ENCODE peak calls at places on chromosomes 5 and 9, in five cellular contexts. One of them, this sample, is unnamed.

GRCh38 chr5:128035689-128036088 is 47.9 kb upstream of the SLC12A2 start:
- DNase-seq in sigmoid colon: no peak
- DNase-seq in transverse colon: no peak
- DNase-seq in cardiac fibroblast: no peak
- DNase-seq in suprapubic skin: no peak
- DNase-seq in this sample: no peak

GRCh38 chr9:120175031-120175430 is 404.9 kb downstream of the CDK5RAP2 start:
- DNase-seq in cardiac fibroblast: no peak
- DNase-seq in transverse colon: no peak
- DNase-seq in sigmoid colon: no peak
- DNase-seq in suprapubic skin: no peak
- DNase-seq in this sample: no peak

GRCh38 chr9:88418715-88419540 is 30.7 kb downstream of the SPIN1 start:
- DNase-seq in transverse colon: no peak
- DNase-seq in sigmoid colon: no peak
- DNase-seq in suprapubic skin: no peak
- DNase-seq in cardiac fibroblast: peak
- DNase-seq in this sample: no peak

GRCh38 chr5:168752012-168752411 is 172.8 kb upstream of the PANK3 start:
- DNase-seq in suprapubic skin: peak
- DNase-seq in transverse colon: no peak
- DNase-seq in cardiac fibroblast: no peak
- DNase-seq in sigmoid colon: no peak
- DNase-seq in this sample: no peak

GRCh38 chr9:72984990-72985389 is 32.1 kb upstream of the ALDH1A1 start:
- DNase-seq in sigmoid colon: peak
- DNase-seq in suprapubic skin: no peak
- DNase-seq in transverse colon: peak
- DNase-seq in cardiac fibroblast: no peak
- DNase-seq in this sample: no peak

GRCh38 chr9:83622814-83623633 is at the start of gene IDNK:
- DNase-seq in suprapubic skin: peak
- DNase-seq in cardiac fibroblast: peak
- DNase-seq in sigmoid colon: peak
- DNase-seq in transverse colon: peak
- DNase-seq in this sample: no peak

GRCh38 chr5:34519489-34520220 is 136.5 kb upstream of the RAI14 start:
- DNase-seq in suprapubic skin: no peak
- DNase-seq in cardiac fibroblast: peak
- DNase-seq in transverse colon: no peak
- DNase-seq in sigmoid colon: no peak
- DNase-seq in this sample: no peak

GRCh38 chr5:82163459-82164108 is 114.6 kb downstream of the RPS23 start:
- DNase-seq in cardiac fibroblast: peak
- DNase-seq in sigmoid colon: no peak
- DNase-seq in transverse colon: no peak
- DNase-seq in suprapubic skin: no peak
- DNase-seq in this sample: no peak

GRCh38 chr9:84228130-84228735 is 112.3 kb downstream of the SLC28A3 start:
- DNase-seq in cardiac fibroblast: no peak
- DNase-seq in suprapubic skin: no peak
- DNase-seq in sigmoid colon: no peak
- DNase-seq in transverse colon: no peak
- DNase-seq in this sample: no peak

GRCh38 chr5:95317085-95317484 is 32.2 kb upstream of the MCTP1 start:
- DNase-seq in transverse colon: no peak
- DNase-seq in cardiac fibroblast: no peak
- DNase-seq in suprapubic skin: no peak
- DNase-seq in sigmoid colon: no peak
- DNase-seq in this sample: no peak

DNA sequence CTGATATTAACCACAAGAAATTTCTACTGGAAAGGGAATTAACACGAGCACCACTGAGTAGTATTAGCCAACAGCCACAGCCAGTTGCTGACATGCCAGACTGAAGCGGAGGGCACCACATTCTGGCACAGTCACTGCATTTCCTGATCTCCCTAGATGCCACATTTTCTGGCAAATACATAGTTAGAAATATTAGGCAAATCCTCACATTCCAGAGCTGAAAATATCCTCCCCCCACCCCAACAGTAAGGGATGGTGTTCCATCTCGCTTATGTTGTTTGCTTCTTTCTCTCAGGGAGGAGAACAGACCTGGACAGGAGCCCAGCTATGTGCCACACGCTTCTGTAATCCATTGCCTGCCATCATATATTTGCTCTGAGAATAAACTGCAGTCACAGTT is 32.8 kb upstream of the MCTP1 start:
- DNase-seq in suprapubic skin: no peak
- DNase-seq in sigmoid colon: no peak
- DNase-seq in transverse colon: no peak
- DNase-seq in cardiac fibroblast: no peak
- DNase-seq in this sample: no peak
- TF ChIP-seq CTCF in suprapubic skin: no peak
- TF ChIP-seq CTCF in sigmoid colon: no peak
- TF ChIP-seq CTCF in transverse colon: no peak
- TF ChIP-seq CTCF in cardiac fibroblast: no peak
- TF ChIP-seq CTCF in this sample: no peak

GRCh38 chr5:113510836-113511451 is 2.5 kb upstream of the YTHDC2 start:
- DNase-seq in sigmoid colon: no peak
- DNase-seq in cardiac fibroblast: peak
- DNase-seq in suprapubic skin: no peak
- DNase-seq in transverse colon: no peak
- DNase-seq in this sample: no peak
- TF ChIP-seq CTCF in sigmoid colon: no peak
- TF ChIP-seq CTCF in cardiac fibroblast: peak
- TF ChIP-seq CTCF in suprapubic skin: peak
- TF ChIP-seq CTCF in transverse colon: peak
- TF ChIP-seq CTCF in this sample: peak

GRCh38 chr5:173320259-173320658 is 8.0 kb downstream of the STC2 start:
- DNase-seq in suprapubic skin: no peak
- DNase-seq in transverse colon: peak
- DNase-seq in cardiac fibroblast: no peak
- DNase-seq in sigmoid colon: peak
- DNase-seq in this sample: peak
- TF ChIP-seq CTCF in suprapubic skin: no peak
- TF ChIP-seq CTCF in transverse colon: no peak
- TF ChIP-seq CTCF in cardiac fibroblast: no peak
- TF ChIP-seq CTCF in sigmoid colon: no peak
- TF ChIP-seq CTCF in this sample: peak

GRCh38 chr5:173923236-173924104 is 35.3 kb downstream of the CPEB4 start:
- DNase-seq in suprapubic skin: no peak
- DNase-seq in cardiac fibroblast: peak
- DNase-seq in transverse colon: no peak
- DNase-seq in sigmoid colon: no peak
- DNase-seq in this sample: no peak

GRCh38 chr5:173926359-173926758 is 38.2 kb downstream of the CPEB4 start:
- DNase-seq in cardiac fibroblast: peak
- DNase-seq in sigmoid colon: no peak
- DNase-seq in suprapubic skin: no peak
- DNase-seq in transverse colon: no peak
- DNase-seq in this sample: no peak

GRCh38 chr5:173922527-173922926 is 34.4 kb downstream of the CPEB4 start:
- DNase-seq in suprapubic skin: no peak
- DNase-seq in cardiac fibroblast: no peak
- DNase-seq in transverse colon: no peak
- DNase-seq in sigmoid colon: no peak
- DNase-seq in this sample: no peak

GRCh38 chr5:173924899-173925298 is 36.8 kb downstream of the CPEB4 start:
- DNase-seq in sigmoid colon: no peak
- DNase-seq in transverse colon: no peak
- DNase-seq in suprapubic skin: no peak
- DNase-seq in cardiac fibroblast: no peak
- DNase-seq in this sample: no peak

GRCh38 chr5:173925449-173926071 is 37.4 kb downstream of the CPEB4 start:
- DNase-seq in transverse colon: peak
- DNase-seq in sigmoid colon: no peak
- DNase-seq in cardiac fibroblast: peak
- DNase-seq in suprapubic skin: no peak
- DNase-seq in this sample: no peak
- TF ChIP-seq CTCF in transverse colon: no peak
- TF ChIP-seq CTCF in sigmoid colon: no peak
- TF ChIP-seq CTCF in cardiac fibroblast: peak
- TF ChIP-seq CTCF in suprapubic skin: peak
- TF ChIP-seq CTCF in this sample: peak

GRCh38 chr5:43074987-43075318 is 34.8 kb upstream of the ANXA2R start:
- DNase-seq in cardiac fibroblast: peak
- DNase-seq in sigmoid colon: no peak
- DNase-seq in suprapubic skin: no peak
- DNase-seq in transverse colon: no peak
- DNase-seq in this sample: no peak

GRCh38 chr5:43075319-43076293 is 35.5 kb upstream of the ANXA2R start:
- DNase-seq in suprapubic skin: no peak
- DNase-seq in sigmoid colon: no peak
- DNase-seq in transverse colon: no peak
- DNase-seq in cardiac fibroblast: peak
- DNase-seq in this sample: no peak

GRCh38 chr5:43078956-43079355 is 38.8 kb upstream of the ANXA2R start:
- DNase-seq in sigmoid colon: no peak
- DNase-seq in cardiac fibroblast: peak
- DNase-seq in suprapubic skin: no peak
- DNase-seq in transverse colon: no peak
- DNase-seq in this sample: no peak

GRCh38 chr5:43068037-43068436 is 27.9 kb upstream of the ANXA2R start:
- DNase-seq in sigmoid colon: no peak
- DNase-seq in suprapubic skin: no peak
- DNase-seq in transverse colon: no peak
- DNase-seq in cardiac fibroblast: no peak
- DNase-seq in this sample: no peak

GRCh38 chr5:43073597-43074546 is 33.8 kb upstream of the ANXA2R start:
- DNase-seq in cardiac fibroblast: peak
- DNase-seq in sigmoid colon: no peak
- DNase-seq in suprapubic skin: no peak
- DNase-seq in transverse colon: peak
- DNase-seq in this sample: no peak
- TF ChIP-seq CTCF in cardiac fibroblast: peak
- TF ChIP-seq CTCF in sigmoid colon: peak
- TF ChIP-seq CTCF in suprapubic skin: peak
- TF ChIP-seq CTCF in transverse colon: peak
- TF ChIP-seq CTCF in this sample: peak

GRCh38 chr9:90022474-90022873 is 417.7 kb downstream of the GADD45G start:
- DNase-seq in sigmoid colon: no peak
- DNase-seq in suprapubic skin: peak
- DNase-seq in transverse colon: no peak
- DNase-seq in cardiac fibroblast: no peak
- DNase-seq in this sample: no peak
- TF ChIP-seq CTCF in sigmoid colon: no peak
- TF ChIP-seq CTCF in suprapubic skin: no peak
- TF ChIP-seq CTCF in transverse colon: no peak
- TF ChIP-seq CTCF in cardiac fibroblast: no peak
- TF ChIP-seq CTCF in this sample: no peak

DNA sequence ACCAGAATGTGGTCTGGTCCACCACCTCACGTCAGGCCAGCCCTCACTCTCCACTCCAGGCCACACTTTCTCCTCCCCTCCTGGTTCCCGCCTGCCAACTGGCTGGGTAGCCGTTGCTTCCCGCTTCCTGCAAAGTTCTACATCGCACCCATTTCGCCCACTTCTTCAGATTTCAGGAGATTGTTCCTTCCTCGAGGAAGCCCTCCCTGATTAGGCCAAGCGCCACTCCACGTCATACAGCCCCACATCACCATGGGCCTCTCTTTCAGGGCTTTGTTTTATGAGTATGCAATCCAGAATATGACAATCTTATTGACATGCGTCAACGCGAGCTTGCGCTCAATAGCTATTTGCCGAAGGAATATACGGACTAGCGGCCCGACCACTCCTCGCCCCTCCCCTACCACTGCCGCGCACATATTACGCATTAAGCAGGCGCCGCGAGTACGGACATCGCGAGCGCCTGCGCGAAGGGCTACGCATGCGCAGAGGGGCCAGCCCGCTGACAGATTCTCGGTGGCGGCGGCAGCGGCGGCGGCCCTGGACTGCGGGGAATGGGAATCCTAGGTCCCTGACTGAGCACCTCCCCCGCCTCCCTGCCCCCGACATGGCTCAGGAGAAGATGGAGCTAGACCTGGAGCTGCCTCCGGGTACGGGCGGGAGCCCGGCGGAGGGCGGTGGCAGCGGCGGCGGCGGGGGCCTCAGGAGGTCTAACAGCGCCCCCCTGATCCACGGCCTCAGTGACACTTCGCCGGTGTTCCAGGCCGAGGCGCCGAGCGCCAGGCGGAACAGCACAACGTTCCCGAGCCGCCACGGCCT is 74.7 kb downstream of the PIP5K1B start:
- DNase-seq in suprapubic skin: peak
- DNase-seq in transverse colon: peak
- DNase-seq in cardiac fibroblast: peak
- DNase-seq in sigmoid colon: peak
- DNase-seq in this sample: peak
- TF ChIP-seq CTCF in suprapubic skin: peak
- TF ChIP-seq CTCF in transverse colon: peak
- TF ChIP-seq CTCF in cardiac fibroblast: peak
- TF ChIP-seq CTCF in sigmoid colon: no peak
- TF ChIP-seq CTCF in this sample: peak

This sample was measured in chondrocyte.